ENCODE peak calls at places on chromosome 9, in ten cellular contexts. One of them, this sample, is unnamed.

GRCh38 chr9:99024959-99025358 is 80.0 kb upstream of the TGFBR1 start:
- ATAC-seq in left lobe of liver: no peak
- ATAC-seq in activated CD8-positive, alpha-beta T cell treated with anti-CD3 and anti-CD28 coated beads for 36 hours: no peak
- ATAC-seq in left lung: no peak
- ATAC-seq in left cardiac atrium: no peak
- ATAC-seq in foreskin keratinocyte: no peak
- ATAC-seq in activated CD4-positive, alpha-beta T cell treated with anti-CD3 and anti-CD28 coated beads for 36 hours: no peak
- ATAC-seq in psoas muscle: no peak
- ATAC-seq in WTC11: no peak
- ATAC-seq in activated T-cell treated with anti-CD3 and anti-CD28 coated beads, Interleukin-2, amount 50 U/mL, for 4 hours: no peak
- ATAC-seq in this sample: no peak

GRCh38 chr9:135957431-135957830 is 3.7 kb downstream of the UBAC1 start:
- ATAC-seq in WTC11: no peak
- ATAC-seq in activated CD4-positive, alpha-beta T cell treated with anti-CD3 and anti-CD28 coated beads for 36 hours: no peak
- ATAC-seq in activated T-cell treated with anti-CD3 and anti-CD28 coated beads, Interleukin-2, amount 50 U/mL, for 4 hours: no peak
- ATAC-seq in activated CD8-positive, alpha-beta T cell treated with anti-CD3 and anti-CD28 coated beads for 36 hours: no peak
- ATAC-seq in psoas muscle: no peak
- ATAC-seq in left lung: no peak
- ATAC-seq in left cardiac atrium: no peak
- ATAC-seq in foreskin keratinocyte: no peak
- ATAC-seq in left lobe of liver: no peak
- ATAC-seq in this sample: no peak

GRCh38 chr9:125513634-125514413 is 193.2 kb downstream of the MAPKAP1 start:
- ATAC-seq in psoas muscle: peak; percentile 92
- ATAC-seq in left cardiac atrium: peak; percentile 81
- ATAC-seq in left lobe of liver: peak; percentile 91
- ATAC-seq in activated T-cell treated with anti-CD3 and anti-CD28 coated beads, Interleukin-2, amount 50 U/mL, for 4 hours: peak; percentile 94
- ATAC-seq in activated CD8-positive, alpha-beta T cell treated with anti-CD3 and anti-CD28 coated beads for 36 hours: peak; percentile 96
- ATAC-seq in activated CD4-positive, alpha-beta T cell treated with anti-CD3 and anti-CD28 coated beads for 36 hours: peak; percentile 97
- ATAC-seq in foreskin keratinocyte: peak; percentile 97
- ATAC-seq in WTC11: peak; percentile 28
- ATAC-seq in left lung: peak; percentile 98
- ATAC-seq in this sample: peak; percentile 73

GRCh38 chr9:7520396-7520795 is 279.2 kb downstream of the DMAC1 start:
- ATAC-seq in psoas muscle: no peak
- ATAC-seq in activated T-cell treated with anti-CD3 and anti-CD28 coated beads, Interleukin-2, amount 50 U/mL, for 4 hours: no peak
- ATAC-seq in activated CD4-positive, alpha-beta T cell treated with anti-CD3 and anti-CD28 coated beads for 36 hours: no peak
- ATAC-seq in WTC11: peak; percentile 46
- ATAC-seq in left cardiac atrium: no peak
- ATAC-seq in foreskin keratinocyte: no peak
- ATAC-seq in left lung: no peak
- ATAC-seq in activated CD8-positive, alpha-beta T cell treated with anti-CD3 and anti-CD28 coated beads for 36 hours: no peak
- ATAC-seq in left lobe of liver: no peak
- ATAC-seq in this sample: no peak

GRCh38 chr9:136100700-136101614 is 5.9 kb upstream of the NACC2 start:
- ATAC-seq in activated CD8-positive, alpha-beta T cell treated with anti-CD3 and anti-CD28 coated beads for 36 hours: no peak
- ATAC-seq in activated CD4-positive, alpha-beta T cell treated with anti-CD3 and anti-CD28 coated beads for 36 hours: no peak
- ATAC-seq in activated T-cell treated with anti-CD3 and anti-CD28 coated beads, Interleukin-2, amount 50 U/mL, for 4 hours: no peak
- ATAC-seq in left cardiac atrium: no peak
- ATAC-seq in left lung: no peak
- ATAC-seq in left lobe of liver: no peak
- ATAC-seq in foreskin keratinocyte: no peak
- ATAC-seq in WTC11: peak; percentile 54
- ATAC-seq in psoas muscle: no peak
- ATAC-seq in this sample: no peak

GRCh38 chr9:75200892-75201470 is 112.7 kb downstream of the OSTF1 start:
- ATAC-seq in left lung: peak; percentile 85
- ATAC-seq in activated T-cell treated with anti-CD3 and anti-CD28 coated beads, Interleukin-2, amount 50 U/mL, for 4 hours: no peak
- ATAC-seq in activated CD8-positive, alpha-beta T cell treated with anti-CD3 and anti-CD28 coated beads for 36 hours: peak; percentile 70
- ATAC-seq in psoas muscle: no peak
- ATAC-seq in left lobe of liver: peak; percentile 81
- ATAC-seq in foreskin keratinocyte: peak; percentile 44
- ATAC-seq in WTC11: no peak
- ATAC-seq in left cardiac atrium: no peak
- ATAC-seq in activated CD4-positive, alpha-beta T cell treated with anti-CD3 and anti-CD28 coated beads for 36 hours: no peak
- ATAC-seq in this sample: no peak

GRCh38 chr9:89591291-89592200 is 13.3 kb upstream of the GADD45G start:
- ATAC-seq in activated CD8-positive, alpha-beta T cell treated with anti-CD3 and anti-CD28 coated beads for 36 hours: no peak
- ATAC-seq in left cardiac atrium: no peak
- ATAC-seq in activated T-cell treated with anti-CD3 and anti-CD28 coated beads, Interleukin-2, amount 50 U/mL, for 4 hours: no peak
- ATAC-seq in activated CD4-positive, alpha-beta T cell treated with anti-CD3 and anti-CD28 coated beads for 36 hours: no peak
- ATAC-seq in foreskin keratinocyte: no peak
- ATAC-seq in WTC11: no peak
- ATAC-seq in left lobe of liver: no peak
- ATAC-seq in psoas muscle: no peak
- ATAC-seq in left lung: no peak
- ATAC-seq in this sample: no peak

GRCh38 chr9:137218212-137218753 is 3.8 kb downstream of the RNF208 start:
- ATAC-seq in psoas muscle: no peak
- ATAC-seq in activated T-cell treated with anti-CD3 and anti-CD28 coated beads, Interleukin-2, amount 50 U/mL, for 4 hours: no peak
- ATAC-seq in activated CD4-positive, alpha-beta T cell treated with anti-CD3 and anti-CD28 coated beads for 36 hours: no peak
- ATAC-seq in foreskin keratinocyte: no peak
- ATAC-seq in left cardiac atrium: no peak
- ATAC-seq in left lung: no peak
- ATAC-seq in activated CD8-positive, alpha-beta T cell treated with anti-CD3 and anti-CD28 coated beads for 36 hours: no peak
- ATAC-seq in left lobe of liver: no peak
- ATAC-seq in WTC11: no peak
- ATAC-seq in this sample: no peak

GRCh38 chr9:112312139-112312538 is 21.3 kb downstream of the PTBP3 start:
- ATAC-seq in activated CD4-positive, alpha-beta T cell treated with anti-CD3 and anti-CD28 coated beads for 36 hours: no peak
- ATAC-seq in WTC11: no peak
- ATAC-seq in left cardiac atrium: no peak
- ATAC-seq in left lobe of liver: no peak
- ATAC-seq in activated T-cell treated with anti-CD3 and anti-CD28 coated beads, Interleukin-2, amount 50 U/mL, for 4 hours: no peak
- ATAC-seq in activated CD8-positive, alpha-beta T cell treated with anti-CD3 and anti-CD28 coated beads for 36 hours: no peak
- ATAC-seq in foreskin keratinocyte: no peak
- ATAC-seq in psoas muscle: no peak
- ATAC-seq in left lung: no peak
- ATAC-seq in this sample: no peak

GRCh38 chr9:38023661-38024035 is 45.4 kb downstream of the SHB start:
- ATAC-seq in WTC11: no peak
- ATAC-seq in foreskin keratinocyte: no peak
- ATAC-seq in psoas muscle: no peak
- ATAC-seq in left lobe of liver: peak; percentile 1
- ATAC-seq in left cardiac atrium: no peak
- ATAC-seq in activated T-cell treated with anti-CD3 and anti-CD28 coated beads, Interleukin-2, amount 50 U/mL, for 4 hours: no peak
- ATAC-seq in activated CD4-positive, alpha-beta T cell treated with anti-CD3 and anti-CD28 coated beads for 36 hours: no peak
- ATAC-seq in left lung: peak; percentile 26
- ATAC-seq in activated CD8-positive, alpha-beta T cell treated with anti-CD3 and anti-CD28 coated beads for 36 hours: no peak
- ATAC-seq in this sample: no peak

GRCh38 chr9:114811301-114811700 is 5.5 kb upstream of the TNFSF15 start:
- ATAC-seq in activated CD4-positive, alpha-beta T cell treated with anti-CD3 and anti-CD28 coated beads for 36 hours: no peak
- ATAC-seq in left lobe of liver: no peak
- ATAC-seq in left lung: no peak
- ATAC-seq in activated T-cell treated with anti-CD3 and anti-CD28 coated beads, Interleukin-2, amount 50 U/mL, for 4 hours: no peak
- ATAC-seq in WTC11: no peak
- ATAC-seq in foreskin keratinocyte: peak; percentile 60
- ATAC-seq in activated CD8-positive, alpha-beta T cell treated with anti-CD3 and anti-CD28 coated beads for 36 hours: no peak
- ATAC-seq in psoas muscle: no peak
- ATAC-seq in left cardiac atrium: no peak
- ATAC-seq in this sample: no peak

GRCh38 chr9:136484153-136485048 is 1.6 kb upstream of the SEC16A start:
- ATAC-seq in activated CD4-positive, alpha-beta T cell treated with anti-CD3 and anti-CD28 coated beads for 36 hours: no peak
- ATAC-seq in foreskin keratinocyte: peak; percentile 49
- ATAC-seq in activated CD8-positive, alpha-beta T cell treated with anti-CD3 and anti-CD28 coated beads for 36 hours: no peak
- ATAC-seq in WTC11: no peak
- ATAC-seq in left cardiac atrium: no peak
- ATAC-seq in psoas muscle: no peak
- ATAC-seq in left lung: peak; percentile 0
- ATAC-seq in left lobe of liver: peak; percentile 22
- ATAC-seq in activated T-cell treated with anti-CD3 and anti-CD28 coated beads, Interleukin-2, amount 50 U/mL, for 4 hours: no peak
- ATAC-seq in this sample: no peak

GRCh38 chr9:120774719-120775118 is 18.5 kb downstream of the FBXW2 start:
- ATAC-seq in activated CD8-positive, alpha-beta T cell treated with anti-CD3 and anti-CD28 coated beads for 36 hours: no peak
- ATAC-seq in activated T-cell treated with anti-CD3 and anti-CD28 coated beads, Interleukin-2, amount 50 U/mL, for 4 hours: no peak
- ATAC-seq in foreskin keratinocyte: no peak
- ATAC-seq in left cardiac atrium: no peak
- ATAC-seq in psoas muscle: peak; percentile 50
- ATAC-seq in activated CD4-positive, alpha-beta T cell treated with anti-CD3 and anti-CD28 coated beads for 36 hours: no peak
- ATAC-seq in WTC11: no peak
- ATAC-seq in left lung: no peak
- ATAC-seq in left lobe of liver: peak; percentile 31
- ATAC-seq in this sample: no peak

GRCh38 chr9:76680716-76681431 is 83.4 kb upstream of the PCA3 start:
- ATAC-seq in left lung: no peak
- ATAC-seq in psoas muscle: no peak
- ATAC-seq in activated T-cell treated with anti-CD3 and anti-CD28 coated beads, Interleukin-2, amount 50 U/mL, for 4 hours: peak; percentile 72
- ATAC-seq in activated CD8-positive, alpha-beta T cell treated with anti-CD3 and anti-CD28 coated beads for 36 hours: peak; percentile 71
- ATAC-seq in foreskin keratinocyte: no peak
- ATAC-seq in left lobe of liver: no peak
- ATAC-seq in WTC11: no peak
- ATAC-seq in left cardiac atrium: no peak
- ATAC-seq in activated CD4-positive, alpha-beta T cell treated with anti-CD3 and anti-CD28 coated beads for 36 hours: peak; percentile 86
- ATAC-seq in this sample: no peak

GRCh38 chr9:88179080-88179521 is 40.8 kb upstream of the SPATA31C2 start:
- ATAC-seq in activated CD8-positive, alpha-beta T cell treated with anti-CD3 and anti-CD28 coated beads for 36 hours: peak; percentile 77
- ATAC-seq in left cardiac atrium: no peak
- ATAC-seq in left lung: peak; percentile 29
- ATAC-seq in foreskin keratinocyte: no peak
- ATAC-seq in WTC11: no peak
- ATAC-seq in left lobe of liver: no peak
- ATAC-seq in activated CD4-positive, alpha-beta T cell treated with anti-CD3 and anti-CD28 coated beads for 36 hours: no peak
- ATAC-seq in psoas muscle: no peak
- ATAC-seq in activated T-cell treated with anti-CD3 and anti-CD28 coated beads, Interleukin-2, amount 50 U/mL, for 4 hours: peak; percentile 53
- ATAC-seq in this sample: no peak

GRCh38 chr9:129412814-129413536 is 207.9 kb downstream of the C9orf50 start:
- ATAC-seq in left lobe of liver: peak; percentile 5
- ATAC-seq in left cardiac atrium: peak; percentile 66
- ATAC-seq in activated CD4-positive, alpha-beta T cell treated with anti-CD3 and anti-CD28 coated beads for 36 hours: peak; percentile 59
- ATAC-seq in WTC11: peak; percentile 13
- ATAC-seq in activated T-cell treated with anti-CD3 and anti-CD28 coated beads, Interleukin-2, amount 50 U/mL, for 4 hours: peak; percentile 68
- ATAC-seq in foreskin keratinocyte: peak; percentile 25
- ATAC-seq in psoas muscle: peak; percentile 16
- ATAC-seq in left lung: peak; percentile 41
- ATAC-seq in activated CD8-positive, alpha-beta T cell treated with anti-CD3 and anti-CD28 coated beads for 36 hours: peak; percentile 48
- ATAC-seq in this sample: peak; percentile 53

GRCh38 chr9:18349530-18349929 is 124.4 kb upstream of the ADAMTSL1 start:
- ATAC-seq in psoas muscle: no peak
- ATAC-seq in activated CD8-positive, alpha-beta T cell treated with anti-CD3 and anti-CD28 coated beads for 36 hours: no peak
- ATAC-seq in activated CD4-positive, alpha-beta T cell treated with anti-CD3 and anti-CD28 coated beads for 36 hours: no peak
- ATAC-seq in left lobe of liver: no peak
- ATAC-seq in activated T-cell treated with anti-CD3 and anti-CD28 coated beads, Interleukin-2, amount 50 U/mL, for 4 hours: no peak
- ATAC-seq in left lung: no peak
- ATAC-seq in WTC11: no peak
- ATAC-seq in left cardiac atrium: no peak
- ATAC-seq in foreskin keratinocyte: no peak
- ATAC-seq in this sample: no peak

GRCh38 chr9:126625329-126626116 is 11.8 kb downstream of the LMX1B start:
- ATAC-seq in activated T-cell treated with anti-CD3 and anti-CD28 coated beads, Interleukin-2, amount 50 U/mL, for 4 hours: peak; percentile 34
- ATAC-seq in activated CD4-positive, alpha-beta T cell treated with anti-CD3 and anti-CD28 coated beads for 36 hours: peak; percentile 44
- ATAC-seq in WTC11: peak; percentile 2
- ATAC-seq in psoas muscle: no peak
- ATAC-seq in left lobe of liver: peak; percentile 38
- ATAC-seq in foreskin keratinocyte: no peak
- ATAC-seq in left lung: peak; percentile 24
- ATAC-seq in activated CD8-positive, alpha-beta T cell treated with anti-CD3 and anti-CD28 coated beads for 36 hours: peak; percentile 10
- ATAC-seq in left cardiac atrium: no peak
- ATAC-seq in this sample: no peak

GRCh38 chr9:131676431-131676972 is 63.4 kb downstream of the RAPGEF1 start:
- ATAC-seq in psoas muscle: no peak
- ATAC-seq in WTC11: peak; percentile 57
- ATAC-seq in left cardiac atrium: no peak
- ATAC-seq in foreskin keratinocyte: no peak
- ATAC-seq in activated CD8-positive, alpha-beta T cell treated with anti-CD3 and anti-CD28 coated beads for 36 hours: peak; percentile 25
- ATAC-seq in activated CD4-positive, alpha-beta T cell treated with anti-CD3 and anti-CD28 coated beads for 36 hours: no peak
- ATAC-seq in left lung: no peak
- ATAC-seq in left lobe of liver: peak; percentile 30
- ATAC-seq in activated T-cell treated with anti-CD3 and anti-CD28 coated beads, Interleukin-2, amount 50 U/mL, for 4 hours: no peak
- ATAC-seq in this sample: no peak

GRCh38 chr9:28206280-28206679 is 633.0 kb upstream of the C9orf72 start:
- ATAC-seq in psoas muscle: no peak
- ATAC-seq in left lobe of liver: no peak
- ATAC-seq in activated T-cell treated with anti-CD3 and anti-CD28 coated beads, Interleukin-2, amount 50 U/mL, for 4 hours: no peak
- ATAC-seq in left cardiac atrium: no peak
- ATAC-seq in activated CD4-positive, alpha-beta T cell treated with anti-CD3 and anti-CD28 coated beads for 36 hours: no peak
- ATAC-seq in WTC11: no peak
- ATAC-seq in activated CD8-positive, alpha-beta T cell treated with anti-CD3 and anti-CD28 coated beads for 36 hours: no peak
- ATAC-seq in left lung: no peak
- ATAC-seq in foreskin keratinocyte: no peak
- ATAC-seq in this sample: no peak

GRCh38 chr9:120281665-120282064 is 298.3 kb downstream of the CDK5RAP2 start:
- ATAC-seq in foreskin keratinocyte: no peak
- ATAC-seq in left cardiac atrium: no peak
- ATAC-seq in activated CD4-positive, alpha-beta T cell treated with anti-CD3 and anti-CD28 coated beads for 36 hours: no peak
- ATAC-seq in psoas muscle: no peak
- ATAC-seq in left lobe of liver: no peak
- ATAC-seq in activated CD8-positive, alpha-beta T cell treated with anti-CD3 and anti-CD28 coated beads for 36 hours: no peak
- ATAC-seq in activated T-cell treated with anti-CD3 and anti-CD28 coated beads, Interleukin-2, amount 50 U/mL, for 4 hours: no peak
- ATAC-seq in WTC11: no peak
- ATAC-seq in left lung: no peak
- ATAC-seq in this sample: no peak

This sample was measured in gastroesophageal sphincter.